ENCODE peak calls at places on chromosome 15, in seven cellular contexts. One of them, this sample, is unnamed.

GRCh38 chr15:49083471-49084284 is 37.4 kb upstream of the SECISBP2L start:
- DNase-seq in SHP77: no peak
- DNase-seq in NCI-H774: no peak
- DNase-seq in activated CD8-positive, alpha-beta memory T cell treated with anti-CD3 and anti-CD28 coated beads for 1 hour: no peak
- DNase-seq in ELF-1: no peak
- DNase-seq in left colon: no peak
- DNase-seq in esophagus squamous epithelium: no peak
- DNase-seq in this sample: no peak

GRCh38 chr15:90903733-90904536 is 833 bp downstream of the MAN2A2 start:
- DNase-seq in SHP77: peak
- DNase-seq in NCI-H774: no peak
- DNase-seq in activated CD8-positive, alpha-beta memory T cell treated with anti-CD3 and anti-CD28 coated beads for 1 hour: no peak
- DNase-seq in ELF-1: peak
- DNase-seq in left colon: no peak
- DNase-seq in esophagus squamous epithelium: no peak
- DNase-seq in this sample: peak

GRCh38 chr15:92879949-92880725 is 20.0 kb upstream of the CHD2 start:
- DNase-seq in SHP77: no peak
- DNase-seq in NCI-H774: no peak
- DNase-seq in activated CD8-positive, alpha-beta memory T cell treated with anti-CD3 and anti-CD28 coated beads for 1 hour: no peak
- DNase-seq in ELF-1: no peak
- DNase-seq in left colon: no peak
- DNase-seq in esophagus squamous epithelium: no peak
- DNase-seq in this sample: no peak

GRCh38 chr15:98547741-98548166 is 100.6 kb upstream of the IGF1R start:
- DNase-seq in SHP77: no peak
- DNase-seq in NCI-H774: no peak
- DNase-seq in activated CD8-positive, alpha-beta memory T cell treated with anti-CD3 and anti-CD28 coated beads for 1 hour: no peak
- DNase-seq in ELF-1: peak
- DNase-seq in left colon: peak
- DNase-seq in esophagus squamous epithelium: no peak
- DNase-seq in this sample: peak

GRCh38 chr15:74184582-74185091 is 11.1 kb downstream of the ISLR start:
- DNase-seq in SHP77: no peak
- DNase-seq in NCI-H774: no peak
- DNase-seq in activated CD8-positive, alpha-beta memory T cell treated with anti-CD3 and anti-CD28 coated beads for 1 hour: no peak
- DNase-seq in ELF-1: no peak
- DNase-seq in left colon: no peak
- DNase-seq in esophagus squamous epithelium: no peak
- DNase-seq in this sample: no peak

GRCh38 chr15:68599560-68600071 is 20.8 kb downstream of the CORO2B start:
- DNase-seq in SHP77: no peak
- DNase-seq in NCI-H774: no peak
- DNase-seq in activated CD8-positive, alpha-beta memory T cell treated with anti-CD3 and anti-CD28 coated beads for 1 hour: no peak
- DNase-seq in ELF-1: peak
- DNase-seq in left colon: no peak
- DNase-seq in esophagus squamous epithelium: no peak
- DNase-seq in this sample: peak

GRCh38 chr15:42721016-42721415 is 15.9 kb downstream of the CDAN1 start:
- DNase-seq in SHP77: no peak
- DNase-seq in NCI-H774: no peak
- DNase-seq in activated CD8-positive, alpha-beta memory T cell treated with anti-CD3 and anti-CD28 coated beads for 1 hour: no peak
- DNase-seq in ELF-1: no peak
- DNase-seq in left colon: no peak
- DNase-seq in esophagus squamous epithelium: no peak
- DNase-seq in this sample: no peak

GRCh38 chr15:51622269-51623180 is at the start of gene DMXL2:
- DNase-seq in SHP77: peak
- DNase-seq in NCI-H774: peak
- DNase-seq in activated CD8-positive, alpha-beta memory T cell treated with anti-CD3 and anti-CD28 coated beads for 1 hour: peak
- DNase-seq in ELF-1: peak
- DNase-seq in left colon: peak
- DNase-seq in esophagus squamous epithelium: peak
- DNase-seq in this sample: peak

GRCh38 chr15:80514071-80514780 is 110.0 kb downstream of the ARNT2 start:
- DNase-seq in SHP77: no peak
- DNase-seq in NCI-H774: no peak
- DNase-seq in activated CD8-positive, alpha-beta memory T cell treated with anti-CD3 and anti-CD28 coated beads for 1 hour: no peak
- DNase-seq in ELF-1: no peak
- DNase-seq in left colon: no peak
- DNase-seq in esophagus squamous epithelium: no peak
- DNase-seq in this sample: no peak

GRCh38 chr15:74208901-74209559 is 6.4 kb upstream of the STRA6 start:
- DNase-seq in SHP77: peak
- DNase-seq in NCI-H774: no peak
- DNase-seq in activated CD8-positive, alpha-beta memory T cell treated with anti-CD3 and anti-CD28 coated beads for 1 hour: no peak
- DNase-seq in ELF-1: peak
- DNase-seq in left colon: no peak
- DNase-seq in esophagus squamous epithelium: no peak
- DNase-seq in this sample: peak

GRCh38 chr15:27770086-27770607 is 329.0 kb downstream of the OCA2 start:
- DNase-seq in SHP77: no peak
- DNase-seq in NCI-H774: no peak
- DNase-seq in activated CD8-positive, alpha-beta memory T cell treated with anti-CD3 and anti-CD28 coated beads for 1 hour: no peak
- DNase-seq in ELF-1: no peak
- DNase-seq in left colon: no peak
- DNase-seq in esophagus squamous epithelium: no peak
- DNase-seq in this sample: no peak

GRCh38 chr15:37204698-37205097 is 104.3 kb upstream of the MEIS2 start:
- DNase-seq in SHP77: no peak
- DNase-seq in NCI-H774: no peak
- DNase-seq in activated CD8-positive, alpha-beta memory T cell treated with anti-CD3 and anti-CD28 coated beads for 1 hour: no peak
- DNase-seq in ELF-1: no peak
- DNase-seq in left colon: no peak
- DNase-seq in esophagus squamous epithelium: no peak
- DNase-seq in this sample: no peak

GRCh38 chr15:63848881-63849551 is 15.3 kb upstream of the HERC1 start:
- DNase-seq in SHP77: no peak
- DNase-seq in NCI-H774: no peak
- DNase-seq in activated CD8-positive, alpha-beta memory T cell treated with anti-CD3 and anti-CD28 coated beads for 1 hour: no peak
- DNase-seq in ELF-1: no peak
- DNase-seq in left colon: no peak
- DNase-seq in esophagus squamous epithelium: no peak
- DNase-seq in this sample: no peak

GRCh38 chr15:68409736-68410370 is 22.1 kb downstream of the ITGA11 start:
- DNase-seq in SHP77: no peak
- DNase-seq in NCI-H774: no peak
- DNase-seq in activated CD8-positive, alpha-beta memory T cell treated with anti-CD3 and anti-CD28 coated beads for 1 hour: no peak
- DNase-seq in ELF-1: no peak
- DNase-seq in left colon: no peak
- DNase-seq in esophagus squamous epithelium: no peak
- DNase-seq in this sample: no peak

GRCh38 chr15:38614621-38615020 is 50.0 kb upstream of the RASGRP1 start:
- DNase-seq in SHP77: no peak
- DNase-seq in NCI-H774: no peak
- DNase-seq in activated CD8-positive, alpha-beta memory T cell treated with anti-CD3 and anti-CD28 coated beads for 1 hour: no peak
- DNase-seq in ELF-1: no peak
- DNase-seq in left colon: no peak
- DNase-seq in esophagus squamous epithelium: no peak
- DNase-seq in this sample: no peak

GRCh38 chr15:58357529-58358476 is 74.0 kb upstream of the LIPC start:
- DNase-seq in SHP77: no peak
- DNase-seq in NCI-H774: no peak
- DNase-seq in activated CD8-positive, alpha-beta memory T cell treated with anti-CD3 and anti-CD28 coated beads for 1 hour: no peak
- DNase-seq in ELF-1: peak
- DNase-seq in left colon: no peak
- DNase-seq in esophagus squamous epithelium: no peak
- DNase-seq in this sample: peak

GRCh38 chr15:38707802-38708671 is 143.4 kb upstream of the RASGRP1 start:
- DNase-seq in SHP77: peak
- DNase-seq in NCI-H774: peak
- DNase-seq in activated CD8-positive, alpha-beta memory T cell treated with anti-CD3 and anti-CD28 coated beads for 1 hour: no peak
- DNase-seq in ELF-1: peak
- DNase-seq in left colon: no peak
- DNase-seq in esophagus squamous epithelium: no peak
- DNase-seq in this sample: peak

GRCh38 chr15:67253517-67254237 is 784 bp downstream of the AAGAB start:
- DNase-seq in SHP77: no peak
- DNase-seq in NCI-H774: peak
- DNase-seq in activated CD8-positive, alpha-beta memory T cell treated with anti-CD3 and anti-CD28 coated beads for 1 hour: no peak
- DNase-seq in ELF-1: peak
- DNase-seq in left colon: no peak
- DNase-seq in esophagus squamous epithelium: no peak
- DNase-seq in this sample: no peak

GRCh38 chr15:91484141-91484540 is 369.4 kb upstream of the SLCO3A1 start:
- DNase-seq in SHP77: no peak
- DNase-seq in NCI-H774: no peak
- DNase-seq in activated CD8-positive, alpha-beta memory T cell treated with anti-CD3 and anti-CD28 coated beads for 1 hour: no peak
- DNase-seq in ELF-1: no peak
- DNase-seq in left colon: no peak
- DNase-seq in esophagus squamous epithelium: no peak
- DNase-seq in this sample: no peak

GRCh38 chr15:63494406-63494805 is 10.0 kb upstream of the USP3 start:
- DNase-seq in SHP77: no peak
- DNase-seq in NCI-H774: no peak
- DNase-seq in activated CD8-positive, alpha-beta memory T cell treated with anti-CD3 and anti-CD28 coated beads for 1 hour: no peak
- DNase-seq in ELF-1: no peak
- DNase-seq in left colon: no peak
- DNase-seq in esophagus squamous epithelium: no peak
- DNase-seq in this sample: no peak

GRCh38 chr15:51802593-51802992 is 26.9 kb upstream of the TMOD3 start:
- DNase-seq in SHP77: no peak
- DNase-seq in NCI-H774: no peak
- DNase-seq in activated CD8-positive, alpha-beta memory T cell treated with anti-CD3 and anti-CD28 coated beads for 1 hour: no peak
- DNase-seq in ELF-1: no peak
- DNase-seq in left colon: no peak
- DNase-seq in esophagus squamous epithelium: no peak
- DNase-seq in this sample: no peak

GRCh38 chr15:31525296-31525695 is 198.7 kb downstream of the KLF13 start:
- DNase-seq in SHP77: no peak
- DNase-seq in NCI-H774: no peak
- DNase-seq in activated CD8-positive, alpha-beta memory T cell treated with anti-CD3 and anti-CD28 coated beads for 1 hour: no peak
- DNase-seq in ELF-1: no peak
- DNase-seq in left colon: no peak
- DNase-seq in esophagus squamous epithelium: no peak
- DNase-seq in this sample: no peak

GRCh38 chr15:68687136-68687735 is 108.4 kb downstream of the CORO2B start:
- DNase-seq in SHP77: no peak
- DNase-seq in NCI-H774: no peak
- DNase-seq in activated CD8-positive, alpha-beta memory T cell treated with anti-CD3 and anti-CD28 coated beads for 1 hour: no peak
- DNase-seq in ELF-1: no peak
- DNase-seq in left colon: no peak
- DNase-seq in esophagus squamous epithelium: no peak
- DNase-seq in this sample: no peak

GRCh38 chr15:41377978-41378377 is 24.3 kb downstream of the NDUFAF1 start:
- DNase-seq in SHP77: no peak
- DNase-seq in NCI-H774: no peak
- DNase-seq in activated CD8-positive, alpha-beta memory T cell treated with anti-CD3 and anti-CD28 coated beads for 1 hour: no peak
- DNase-seq in ELF-1: no peak
- DNase-seq in left colon: no peak
- DNase-seq in esophagus squamous epithelium: no peak
- DNase-seq in this sample: no peak

GRCh38 chr15:70508561-70509281 is 254.6 kb downstream of the UACA start:
- DNase-seq in SHP77: no peak
- DNase-seq in NCI-H774: no peak
- DNase-seq in activated CD8-positive, alpha-beta memory T cell treated with anti-CD3 and anti-CD28 coated beads for 1 hour: no peak
- DNase-seq in ELF-1: peak
- DNase-seq in left colon: peak
- DNase-seq in esophagus squamous epithelium: no peak
- DNase-seq in this sample: peak

GRCh38 chr15:99566157-99566900 is 545 bp downstream of the MEF2A start:
- DNase-seq in SHP77: no peak
- DNase-seq in NCI-H774: no peak
- DNase-seq in activated CD8-positive, alpha-beta memory T cell treated with anti-CD3 and anti-CD28 coated beads for 1 hour: peak
- DNase-seq in ELF-1: peak
- DNase-seq in left colon: no peak
- DNase-seq in esophagus squamous epithelium: no peak
- DNase-seq in this sample: peak

GRCh38 chr15:70825841-70826240 is 28.1 kb downstream of the LARP6 start:
- DNase-seq in SHP77: no peak
- DNase-seq in NCI-H774: no peak
- DNase-seq in activated CD8-positive, alpha-beta memory T cell treated with anti-CD3 and anti-CD28 coated beads for 1 hour: no peak
- DNase-seq in ELF-1: no peak
- DNase-seq in left colon: no peak
- DNase-seq in esophagus squamous epithelium: no peak
- DNase-seq in this sample: no peak

This sample was measured in left kidney.